ENCODE peak calls at places on chromosome 9, in seven cellular contexts. W is NCI-H1105, Q is GM03348, E is NCI-H1694, X is iris pigment epithelial cell, C is aorta, N is H4. K is an unnamed sample.
A peak's percentile ranks its signal among the peaks of the same experiment; 100 is the strongest.

GRCh38 chr9:93129691-93130500 is 4.2 kb downstream of the NINJ1 start:
- DNase-seq in Q (no peak), W (no peak), E (no peak), N (no peak), C (no peak), X (no peak), K (no peak)

GRCh38 chr9:71036501-71036900 is 84.9 kb downstream of the TRPM3 start:
- DNase-seq in N (peak; percentile 8), C (no peak), E (no peak), X (peak; percentile 48), Q (no peak), W (peak; percentile 75), K (no peak)

GRCh38 chr9:114346146-114346545 is 16.5 kb downstream of the ORM2 start:
- DNase-seq in W (no peak), C (no peak), N (no peak), E (no peak), Q (no peak), X (no peak), K (no peak)

GRCh38 chr9:21746550-21746949 is 55.9 kb upstream of the MTAP start:
- DNase-seq in E (no peak), N (no peak), Q (no peak), X (no peak), W (no peak), C (no peak), K (no peak)

GRCh38 chr9:123607987-123608565 is 252.1 kb downstream of the CRB2 start:
- DNase-seq in X (no peak), E (no peak), W (no peak), C (no peak), Q (no peak), N (no peak), K (no peak)

GRCh38 chr9:126635661-126636439 is 22.1 kb downstream of the LMX1B start:
- DNase-seq in E (no peak), X (no peak), N (no peak), Q (no peak), W (no peak), C (no peak), K (no peak)

GRCh38 chr9:122016309-122016708 is 76.8 kb downstream of the TTLL11 start:
- DNase-seq in C (no peak), Q (no peak), X (no peak), E (peak; percentile 5), N (no peak), W (no peak), K (no peak)

GRCh38 chr9:98860871-98861293 is 53.4 kb downstream of the GALNT12 start:
- DNase-seq in C (no peak), X (peak; percentile 81), E (peak; percentile 80), N (peak; percentile 91), W (no peak), Q (peak; percentile 90), K (no peak)

GRCh38 chr9:12972608-12973589 is 198.1 kb downstream of the LURAP1L start:
- DNase-seq in C (no peak), N (no peak), E (no peak), X (no peak), W (no peak), Q (no peak), K (no peak)

GRCh38 chr9:22141906-22142305 is 132.8 kb upstream of the CDKN2B start:
- DNase-seq in N (no peak), W (no peak), C (no peak), E (no peak), Q (no peak), X (peak; percentile 54), K (no peak)

GRCh38 chr9:134213508-134214394 is 49.4 kb upstream of the RNU6ATAC start:
- DNase-seq in E (no peak), X (no peak), W (no peak), Q (no peak), C (peak; percentile 70), N (no peak), K (no peak)